ENCODE peak calls at places on chromosomes 4 and X, in seven cellular contexts. O, X, J, N, C, H and I are unnamed samples.

GRCh38 chrX:34810364-34810763 is 132.2 kb upstream of the FAM47B start:
- DNase-seq in O (no peak), X (no peak), J (no peak), N (no peak), C (no peak), H (peak), I (no peak)

GRCh38 chr4:150218447-150218846 is 140.2 kb downstream of the DCLK2 start:
- DNase-seq in O (no peak), X (no peak), J (no peak), N (no peak), C (no peak), H (no peak), I (no peak)

GRCh38 chr4:28225005-28225404 is 1364.4 kb downstream of the STIM2 start:
- DNase-seq in O (no peak), X (no peak), J (peak), N (no peak), C (no peak), H (peak), I (peak)

GRCh38 chr4:8110071-8110986 is 48.3 kb downstream of the ABLIM2 start:
- DNase-seq in O (no peak), X (peak), J (peak), N (no peak), C (no peak), H (no peak), I (no peak)

GRCh38 chr4:142523111-142523510 is 323.0 kb downstream of the INPP4B start:
- DNase-seq in O (no peak), X (no peak), J (no peak), N (no peak), C (no peak), H (no peak), I (no peak)

GRCh38 chr4:156677136-156677535 is 294.5 kb downstream of the PDGFC start:
- DNase-seq in O (no peak), X (peak), J (peak), N (no peak), C (no peak), H (no peak), I (no peak)

GRCh38 chr4:8582016-8582415 is 1.8 kb downstream of the GPR78 start:
- DNase-seq in O (peak), X (no peak), J (no peak), N (no peak), C (no peak), H (no peak), I (no peak)

GRCh38 chr4:8306511-8307021 is 37.0 kb downstream of the HTRA3 start:
- DNase-seq in O (peak), X (no peak), J (no peak), N (peak), C (no peak), H (no peak), I (no peak)

GRCh38 chr4:166662266-166662843 is 571.9 kb downstream of the SPOCK3 start:
- DNase-seq in O (no peak), X (no peak), J (no peak), N (no peak), C (no peak), H (no peak), I (no peak)

GRCh38 chr4:7416745-7417432 is 17.8 kb downstream of the PSAPL1 start:
- DNase-seq in O (no peak), X (no peak), J (no peak), N (peak), C (no peak), H (no peak), I (no peak)

GRCh38 chr4:90393215-90393614 is 266.0 kb downstream of the CCSER1 start:
- DNase-seq in O (no peak), X (no peak), J (no peak), N (no peak), C (no peak), H (no peak), I (no peak)

GRCh38 chr4:153064571-153064970 is 128.4 kb downstream of the FHDC1 start:
- DNase-seq in O (no peak), X (no peak), J (no peak), N (no peak), C (no peak), H (no peak), I (no peak)

GRCh38 chrX:99469439-99469838 is 940.6 kb downstream of the PCDH19 start:
- DNase-seq in O (no peak), X (no peak), J (no peak), N (no peak), C (no peak), H (no peak), I (no peak)

GRCh38 chrX:74529311-74529710 is 85.1 kb downstream of the RLIM start:
- DNase-seq in O (no peak), X (no peak), J (no peak), N (no peak), C (no peak), H (no peak), I (no peak)

GRCh38 chrX:137915466-137915865 is 349.5 kb downstream of the ZIC3 start:
- DNase-seq in O (no peak), X (no peak), J (no peak), N (no peak), C (no peak), H (no peak), I (no peak)

GRCh38 chr4:112379306-112379705 is 82.1 kb downstream of the ALPK1 start:
- DNase-seq in O (no peak), X (no peak), J (no peak), N (no peak), C (no peak), H (no peak), I (no peak)
- TF ChIP-seq CTCF in O (no peak), X (no peak), J (no peak), N (no peak), C (no peak), H (no peak), I (no peak)

GRCh38 chrX:482702-483203 is 96.0 kb upstream of the PPP2R3B start:
- DNase-seq in O (no peak), X (no peak), J (peak), N (no peak), C (no peak), H (no peak), I (no peak)
- TF ChIP-seq CTCF in O (no peak), X (no peak), J (no peak), N (no peak), C (no peak), H (no peak), I (no peak)

GRCh38 chrX:150365051-150365952 is 2.2 kb downstream of the MAMLD1 start:
- DNase-seq in O (peak), X (peak), J (peak), N (peak), C (no peak), H (no peak), I (no peak)
- TF ChIP-seq CTCF in O (peak), X (peak), J (peak), N (peak), C (peak), H (peak), I (peak)

GRCh38 chr4:111045992-111046391 is 423.1 kb upstream of the PITX2 start:
- DNase-seq in O (no peak), X (no peak), J (no peak), N (no peak), C (no peak), H (no peak), I (no peak)
- TF ChIP-seq CTCF in O (no peak), X (no peak), J (no peak), N (no peak), C (no peak), H (no peak), I (no peak)